ENCODE peak calls at places on chromosome 20, in eight cellular contexts. N, B, K, Z, U, I, X and L are unnamed samples.

GRCh38 chr20:9068232-9068781 is 580 bp upstream of the PLCB4 start:
- DNase-seq in N (no peak), B (peak), K (peak), Z (no peak), U (peak), I (no peak), X (peak), L (no peak)

GRCh38 chr20:10922941-10923340 is 249.1 kb upstream of the JAG1 start:
- DNase-seq in N (no peak), B (no peak), K (peak), Z (peak), U (no peak), I (no peak), X (no peak), L (no peak)

GRCh38 chr20:41314386-41314785 is 3.1 kb downstream of the ZHX3 start:
- DNase-seq in N (no peak), B (no peak), K (no peak), Z (no peak), U (no peak), I (no peak), X (no peak), L (no peak)

GRCh38 chr20:300345-300744 is 3.0 kb downstream of the ZCCHC3 start:
- DNase-seq in N (no peak), B (no peak), K (no peak), Z (no peak), U (no peak), I (no peak), X (no peak), L (no peak)

GRCh38 chr20:840858-841567 is 7.5 kb downstream of the FAM110A start:
- DNase-seq in N (no peak), B (peak), K (peak), Z (no peak), U (peak), I (no peak), X (peak), L (no peak)

GRCh38 chr20:6048391-6048790 is 5.5 kb downstream of the LRRN4 start:
- DNase-seq in N (no peak), B (no peak), K (no peak), Z (no peak), U (no peak), I (no peak), X (no peak), L (no peak)

GRCh38 chr20:19560876-19561480 is 197.1 kb upstream of the RIN2 start:
- DNase-seq in N (no peak), B (no peak), K (no peak), Z (no peak), U (no peak), I (no peak), X (no peak), L (no peak)

GRCh38 chr20:41572010-41572572 is 46.1 kb downstream of the CHD6 start:
- DNase-seq in N (no peak), B (no peak), K (no peak), Z (no peak), U (no peak), I (no peak), X (no peak), L (no peak)

GRCh38 chr20:48944663-48945297 is 23.3 kb downstream of the ARFGEF2 start:
- DNase-seq in N (no peak), B (no peak), K (no peak), Z (no peak), U (no peak), I (no peak), X (no peak), L (no peak)

GRCh38 chr20:49469060-49469459 is 13.4 kb downstream of the KCNB1 start:
- DNase-seq in N (no peak), B (no peak), K (no peak), Z (no peak), U (no peak), I (no peak), X (no peak), L (no peak)

GRCh38 chr20:62805365-62805710 is 703 bp downstream of the OGFR start:
- DNase-seq in N (no peak), B (no peak), K (no peak), Z (no peak), U (peak), I (no peak), X (peak), L (peak)

GRCh38 chr20:50015636-50015992 is 32.8 kb downstream of the SNAI1 start:
- DNase-seq in N (no peak), B (peak), K (no peak), Z (no peak), U (no peak), I (no peak), X (no peak), L (no peak)

GRCh38 chr20:9889270-9889981 is 50.5 kb upstream of the PAK5 start:
- DNase-seq in N (no peak), B (no peak), K (no peak), Z (no peak), U (no peak), I (peak), X (no peak), L (peak)

GRCh38 chr20:35497780-35498189 is 31.7 kb downstream of the C20orf173 start:
- DNase-seq in N (peak), B (no peak), K (no peak), Z (no peak), U (no peak), I (no peak), X (no peak), L (no peak)

GRCh38 chr20:45685896-45686295 is 15.9 kb upstream of the WFDC11 start:
- DNase-seq in N (no peak), B (no peak), K (no peak), Z (peak), U (no peak), I (no peak), X (peak), L (no peak)
- TF ChIP-seq CTCF in N (no peak), B (no peak), K (no peak), Z (peak), U (no peak), I (no peak), X (peak), L (no peak)

GRCh38 chr20:59040682-59041081 is 1.9 kb downstream of the PRELID3B start:
- DNase-seq in N (no peak), B (no peak), K (no peak), Z (no peak), U (no peak), I (no peak), X (no peak), L (no peak)

GRCh38 chr20:59044295-59044694 is 1.7 kb upstream of the PRELID3B start:
- DNase-seq in N (no peak), B (no peak), K (no peak), Z (no peak), U (no peak), I (no peak), X (no peak), L (no peak)

GRCh38 chr20:59042796-59043621 is 423 bp upstream of the PRELID3B start:
- DNase-seq in N (peak), B (peak), K (peak), Z (peak), U (peak), I (peak), X (peak), L (peak)

GRCh38 chr20:59043698-59044097 is 1.1 kb upstream of the PRELID3B start:
- DNase-seq in N (no peak), B (no peak), K (no peak), Z (no peak), U (no peak), I (peak), X (no peak), L (no peak)

GRCh38 chr20:59042151-59042795 is at the start of gene PRELID3B:
- DNase-seq in N (no peak), B (no peak), K (peak), Z (no peak), U (no peak), I (peak), X (no peak), L (peak)
- TF ChIP-seq CTCF in N (no peak), B (no peak), K (no peak), Z (no peak), U (no peak), I (no peak), X (no peak), L (no peak)

GRCh38 chr20:37382539-37383120 is 36.7 kb downstream of the SRC start:
- DNase-seq in N (no peak), B (peak), K (no peak), Z (no peak), U (peak), I (no peak), X (no peak), L (no peak)

GRCh38 chr20:37383229-37383989 is 37.5 kb downstream of the SRC start:
- DNase-seq in N (no peak), B (peak), K (peak), Z (peak), U (peak), I (no peak), X (no peak), L (no peak)

GRCh38 chr20:37379967-37380828 is 34.3 kb downstream of the SRC start:
- DNase-seq in N (no peak), B (no peak), K (peak), Z (no peak), U (peak), I (no peak), X (no peak), L (no peak)

GRCh38 chr20:37380864-37381579 is 35.1 kb downstream of the SRC start:
- DNase-seq in N (no peak), B (no peak), K (no peak), Z (no peak), U (peak), I (no peak), X (no peak), L (no peak)

GRCh38 chr20:37381621-37382538 is 35.9 kb downstream of the SRC start:
- DNase-seq in N (no peak), B (peak), K (no peak), Z (no peak), U (peak), I (peak), X (no peak), L (no peak)
- TF ChIP-seq CTCF in N (no peak), B (no peak), K (no peak), Z (no peak), U (no peak), I (no peak), X (no peak), L (no peak)

DNA sequence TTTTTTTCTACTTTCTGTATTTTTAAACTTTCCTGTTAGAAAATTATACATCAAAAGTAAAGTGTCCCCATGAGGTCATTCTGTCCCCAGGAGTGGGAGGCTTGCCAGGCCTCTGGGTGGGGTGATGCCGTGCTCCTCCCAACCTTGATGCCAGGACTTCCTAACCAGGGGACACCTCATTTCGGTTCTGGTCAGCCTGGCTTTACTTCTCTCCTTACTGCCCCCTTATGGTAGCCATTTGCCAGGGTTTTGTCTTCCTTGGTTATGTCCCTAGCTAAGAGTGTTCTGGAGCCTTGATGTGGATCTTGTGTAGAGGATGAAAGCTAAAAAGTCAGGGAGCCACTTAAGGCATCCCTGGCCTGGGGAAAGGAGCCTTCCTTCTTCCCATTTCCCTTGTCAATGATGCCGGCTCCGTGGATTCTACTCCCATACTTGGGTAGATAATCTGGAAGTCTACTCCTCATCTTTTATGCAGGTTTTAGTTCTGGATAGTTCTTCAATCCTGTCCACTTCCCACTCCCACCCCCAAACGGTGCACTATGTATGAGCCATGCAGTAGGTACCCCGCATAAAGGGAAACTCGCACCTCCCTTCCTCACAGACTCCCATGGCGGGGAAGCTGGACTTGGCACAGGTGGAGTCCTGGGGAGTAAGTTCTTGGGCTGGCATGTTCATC is 164.1 kb upstream of the SALL4 start:
- DNase-seq in N (no peak), B (no peak), K (peak), Z (peak), U (no peak), I (peak), X (peak), L (peak)
- TF ChIP-seq CTCF in N (no peak), B (peak), K (peak), Z (peak), U (peak), I (peak), X (peak), L (peak)

GRCh38 chr20:32483351-32484220 is 101.5 kb downstream of the NOL4L start:
- DNase-seq in N (peak), B (peak), K (peak), Z (peak), U (peak), I (no peak), X (peak), L (peak)
- TF ChIP-seq CTCF in N (no peak), B (no peak), K (no peak), Z (no peak), U (no peak), I (no peak), X (no peak), L (no peak)